ENCODE peak calls at places on chromosomes 5 and 9, in nine cellular contexts. E, A, X, Y, O, S, C, V and Q are unnamed samples.

GRCh38 chr5:130868186-130868821 is 296.8 kb downstream of the HINT1 start:
- DNase-seq in E (no peak), A (no peak), X (peak), Y (no peak), O (no peak), S (no peak), C (no peak), V (no peak), Q (peak)

GRCh38 chr5:72693546-72693945 is 122.9 kb upstream of the TNPO1 start:
- DNase-seq in E (no peak), A (no peak), X (no peak), Y (no peak), O (no peak), S (no peak), C (no peak), V (no peak), Q (no peak)

GRCh38 chr9:131334568-131335105 is 45.1 kb downstream of the PLPP7 start:
- DNase-seq in E (peak), A (no peak), X (no peak), Y (peak), O (peak), S (no peak), C (peak), V (no peak), Q (no peak)

GRCh38 chr9:7324031-7324654 is 475.4 kb downstream of the DMAC1 start:
- DNase-seq in E (no peak), A (no peak), X (no peak), Y (no peak), O (no peak), S (no peak), C (peak), V (no peak), Q (no peak)

GRCh38 chr5:143440448-143441102 is 37.1 kb upstream of the NR3C1 start:
- DNase-seq in E (no peak), A (no peak), X (no peak), Y (no peak), O (no peak), S (no peak), C (no peak), V (no peak), Q (no peak)

GRCh38 chr5:176675676-176676360 is 28.5 kb downstream of the TSPAN17 start:
- DNase-seq in E (no peak), A (no peak), X (no peak), Y (no peak), O (no peak), S (no peak), C (no peak), V (no peak), Q (peak)

GRCh38 chr5:2310946-2311345 is 428.2 kb upstream of the IRX4 start:
- DNase-seq in E (no peak), A (peak), X (no peak), Y (peak), O (no peak), S (no peak), C (no peak), V (no peak), Q (no peak)

GRCh38 chr5:150809363-150809762 is 30.8 kb downstream of the SMIM3 start:
- DNase-seq in E (no peak), A (no peak), X (no peak), Y (no peak), O (no peak), S (no peak), C (no peak), V (no peak), Q (no peak)

GRCh38 chr5:149940077-149940574 is 4.5 kb downstream of the PDE6A start:
- DNase-seq in E (no peak), A (no peak), X (no peak), Y (no peak), O (no peak), S (no peak), C (peak), V (no peak), Q (no peak)

GRCh38 chr9:98256632-98257218 is 1.3 kb upstream of the TBC1D2 start:
- DNase-seq in E (no peak), A (no peak), X (no peak), Y (no peak), O (peak), S (no peak), C (no peak), V (peak), Q (no peak)

GRCh38 chr9:18910858-18911257 is 122.2 kb downstream of the SAXO1 start:
- DNase-seq in E (no peak), A (no peak), X (no peak), Y (no peak), O (no peak), S (peak), C (peak), V (no peak), Q (peak)

GRCh38 chr9:133889498-133890301 is 102.4 kb downstream of the VAV2 start:
- DNase-seq in E (no peak), A (no peak), X (no peak), Y (no peak), O (no peak), S (no peak), C (no peak), V (no peak), Q (no peak)

GRCh38 chr9:116935149-116935897 is 248.2 kb downstream of the TRIM32 start:
- DNase-seq in E (no peak), A (no peak), X (no peak), Y (no peak), O (no peak), S (no peak), C (no peak), V (no peak), Q (no peak)

GRCh38 chr9:113602126-113603119 is 138.9 kb downstream of the RGS3 start:
- DNase-seq in E (peak), A (no peak), X (no peak), Y (peak), O (peak), S (no peak), C (peak), V (peak), Q (peak)

GRCh38 chr9:136769710-136770191 is 5.4 kb upstream of the LCN15 start:
- DNase-seq in E (no peak), A (no peak), X (peak), Y (peak), O (no peak), S (no peak), C (no peak), V (no peak), Q (no peak)

DNA sequence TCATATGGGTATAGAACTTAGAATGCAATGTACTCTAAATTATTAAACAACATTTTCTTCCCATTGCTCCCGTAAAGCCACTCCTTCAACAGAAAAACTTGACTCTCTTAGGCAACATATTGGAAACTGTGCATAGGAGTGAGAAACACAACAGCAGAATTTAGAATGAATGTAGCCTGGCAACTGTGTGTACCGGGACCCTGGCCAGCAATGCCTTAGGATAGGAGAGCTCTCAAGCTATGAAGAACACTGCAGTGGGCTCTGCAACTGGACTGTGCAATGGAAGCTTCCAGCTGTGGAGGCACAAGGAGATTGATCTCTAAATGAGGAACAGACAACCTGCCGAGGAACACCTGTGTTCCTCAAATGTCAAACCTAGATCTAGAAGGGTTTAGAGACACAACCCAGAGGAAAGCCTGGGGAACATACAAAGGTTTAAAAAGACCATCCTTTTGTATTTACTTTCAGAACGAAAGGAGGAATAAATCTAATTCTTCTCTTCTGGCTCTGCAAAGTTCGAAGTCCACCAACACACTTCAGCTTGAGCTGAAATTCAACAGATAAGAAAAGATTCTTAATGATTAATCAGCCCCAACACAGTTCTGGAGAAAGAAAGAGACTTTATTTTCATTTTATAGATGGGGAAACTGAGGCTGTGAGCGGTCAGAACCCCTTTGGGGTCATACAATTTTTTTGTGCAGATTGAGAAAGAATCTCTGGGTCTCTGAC is 51.5 kb upstream of the ARL15 start:
- DNase-seq in E (peak), A (no peak), X (no peak), Y (no peak), O (no peak), S (no peak), C (no peak), V (peak), Q (no peak)
- H3K27ac ChIP-seq in E (no peak), A (no peak), X (no peak), Y (no peak), O (no peak), S (no peak), C (no peak), V (no peak), Q (no peak)

DNA sequence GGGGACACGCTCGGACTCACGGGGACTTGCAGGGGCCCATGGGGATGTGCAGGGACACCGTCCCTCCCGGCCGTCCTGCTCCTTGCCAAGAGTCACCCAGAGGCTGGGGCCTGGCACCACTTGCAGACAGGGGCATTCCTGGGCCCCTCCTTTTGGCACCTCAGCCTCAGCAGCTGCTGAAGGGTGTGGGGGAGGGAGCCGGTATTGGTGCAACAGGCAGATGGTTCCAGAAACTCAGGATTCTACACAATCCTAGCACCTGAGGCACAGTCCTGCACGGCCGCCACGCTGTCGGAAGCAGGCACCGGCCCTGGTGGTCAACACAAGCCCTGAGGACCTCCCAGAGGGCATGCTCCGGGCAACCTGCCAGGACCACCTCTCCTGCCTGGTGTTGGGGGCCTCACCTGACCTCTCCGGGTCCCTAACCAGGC is 19.3 kb upstream of the SLC12A7 start:
- DNase-seq in E (no peak), A (no peak), X (no peak), Y (no peak), O (no peak), S (no peak), C (no peak), V (no peak), Q (no peak)
- H3K27ac ChIP-seq in E (peak), A (peak), X (no peak), Y (no peak), O (no peak), S (no peak), C (no peak), V (no peak), Q (no peak)

GRCh38 chr9:95001720-95002119 is 275.2 kb downstream of the AOPEP start:
- DNase-seq in E (no peak), A (no peak), X (no peak), Y (no peak), O (no peak), S (no peak), C (no peak), V (no peak), Q (no peak)

GRCh38 chr9:95005276-95006141 is 279.0 kb downstream of the AOPEP start:
- DNase-seq in E (no peak), A (no peak), X (no peak), Y (no peak), O (no peak), S (peak), C (peak), V (no peak), Q (no peak)

GRCh38 chr9:95007470-95007869 is 281.0 kb downstream of the AOPEP start:
- DNase-seq in E (no peak), A (no peak), X (no peak), Y (no peak), O (no peak), S (peak), C (peak), V (no peak), Q (no peak)

GRCh38 chr9:95003694-95004451 is 277.4 kb downstream of the AOPEP start:
- DNase-seq in E (peak), A (no peak), X (no peak), Y (peak), O (no peak), S (peak), C (peak), V (peak), Q (peak)

GRCh38 chr9:95004452-95005275 is 278.2 kb downstream of the AOPEP start:
- DNase-seq in E (peak), A (no peak), X (no peak), Y (no peak), O (no peak), S (no peak), C (peak), V (peak), Q (no peak)
- H3K27ac ChIP-seq in E (peak), A (peak), X (no peak), Y (peak), O (peak), S (peak), C (peak), V (peak), Q (peak)

GRCh38 chr9:92716557-92716956 is 46.6 kb upstream of the IPPK start:
- DNase-seq in E (peak), A (peak), X (peak), Y (no peak), O (peak), S (peak), C (peak), V (peak), Q (peak)
- H3K27ac ChIP-seq in E (peak), A (no peak), X (no peak), Y (no peak), O (peak), S (no peak), C (no peak), V (no peak), Q (no peak)

DNA sequence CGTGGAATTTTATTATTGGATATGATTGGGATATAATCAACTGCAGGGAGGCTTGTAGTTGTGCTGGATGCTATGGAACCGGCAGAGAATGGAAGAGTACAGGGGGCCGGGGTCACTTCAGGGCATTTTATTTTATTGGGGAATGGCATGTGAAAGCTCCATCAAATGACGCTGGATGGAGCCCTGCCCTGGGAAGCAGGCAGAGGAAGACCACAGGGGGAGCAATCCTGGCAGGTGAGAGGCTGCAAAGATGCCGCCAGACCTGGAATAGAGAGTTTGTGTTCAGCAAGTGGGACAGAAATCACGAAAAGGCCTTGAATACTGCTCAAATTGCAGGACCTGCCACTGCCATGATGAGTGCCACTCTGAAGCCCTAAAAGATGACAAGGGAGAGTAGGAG is 30.9 kb upstream of the TGFBI start:
- DNase-seq in E (no peak), A (no peak), X (no peak), Y (no peak), O (no peak), S (no peak), C (no peak), V (no peak), Q (no peak)
- H3K27ac ChIP-seq in E (no peak), A (no peak), X (no peak), Y (no peak), O (no peak), S (no peak), C (no peak), V (no peak), Q (no peak)

DNA sequence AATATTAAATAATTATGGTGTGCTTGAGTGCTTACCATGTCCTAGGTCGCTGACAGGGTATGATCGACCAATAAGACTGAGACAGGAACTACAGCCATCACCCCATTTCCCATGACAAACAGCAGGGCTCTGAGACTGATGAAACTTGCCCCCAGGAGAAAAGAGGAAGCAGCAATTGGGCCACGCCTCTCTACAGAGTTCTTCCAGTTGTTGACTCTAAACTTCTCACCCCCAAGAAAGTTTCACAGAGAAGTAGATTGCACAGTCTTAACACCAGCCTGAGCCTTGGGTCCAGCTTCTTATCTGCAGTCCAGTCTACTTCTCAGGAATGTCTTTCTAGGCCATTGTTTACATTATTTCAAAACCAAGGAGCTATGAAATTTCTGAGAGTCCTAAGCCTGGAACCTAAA is 182.2 kb upstream of the ANKRD55 start:
- DNase-seq in E (peak), A (no peak), X (no peak), Y (peak), O (peak), S (no peak), C (peak), V (no peak), Q (peak)
- H3K27ac ChIP-seq in E (peak), A (no peak), X (no peak), Y (peak), O (no peak), S (peak), C (no peak), V (no peak), Q (peak)

GRCh38 chr9:87630846-87631245 is 95.1 kb upstream of the CTSL start:
- DNase-seq in E (no peak), A (no peak), X (no peak), Y (no peak), O (no peak), S (no peak), C (no peak), V (no peak), Q (no peak)
- H3K27ac ChIP-seq in E (no peak), A (no peak), X (no peak), Y (no peak), O (no peak), S (no peak), C (no peak), V (no peak), Q (no peak)

GRCh38 chr9:125156551-125156950 is 13.2 kb upstream of the SCAI start:
- DNase-seq in E (no peak), A (no peak), X (no peak), Y (no peak), O (no peak), S (no peak), C (no peak), V (no peak), Q (no peak)

GRCh38 chr9:125161284-125161918 is 18.1 kb upstream of the SCAI start:
- DNase-seq in E (no peak), A (no peak), X (no peak), Y (no peak), O (no peak), S (no peak), C (peak), V (no peak), Q (no peak)

DNA sequence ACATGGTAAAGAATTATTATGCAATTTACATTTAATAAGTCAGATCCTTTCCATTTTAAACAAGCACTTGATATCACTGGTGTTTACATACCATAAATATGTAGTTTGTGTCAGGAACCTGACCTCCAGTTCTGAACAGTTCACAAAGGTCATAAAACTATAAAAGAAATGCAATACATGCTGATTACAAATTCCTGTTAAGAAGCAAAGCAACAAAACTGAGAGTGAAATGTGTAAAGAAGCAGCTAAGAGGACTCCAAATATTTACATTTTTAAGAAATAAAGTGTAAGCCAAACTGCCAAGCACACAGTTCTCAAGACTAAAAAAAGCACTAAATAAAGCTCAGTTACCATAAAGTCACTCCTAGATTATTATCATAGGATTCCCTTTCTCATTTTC is 17.4 kb upstream of the SCAI start:
- DNase-seq in E (no peak), A (no peak), X (no peak), Y (no peak), O (no peak), S (no peak), C (no peak), V (no peak), Q (no peak)
- H3K27ac ChIP-seq in E (no peak), A (no peak), X (no peak), Y (peak), O (no peak), S (no peak), C (no peak), V (no peak), Q (no peak)